ENCODE peak calls at places on chromosomes 12 and 14, in six cellular contexts. A, F, S, W, Y and N are unnamed samples.

GRCh38 chr12:6764011-6764828 is 1.9 kb upstream of the PTMS start:
- DNase-seq in F (peak; percentile 100), W (no peak), Y (peak; percentile 99), A (peak; percentile 99), S (peak; percentile 100), N (peak; percentile 100)

GRCh38 chr14:57865450-57866198 is at the start of gene SLC35F4:
- DNase-seq in A (no peak), Y (peak; percentile 29), W (no peak), F (peak; percentile 23), S (peak; percentile 60), N (peak; percentile 73)

GRCh38 chr12:102174761-102175160 is 22.9 kb downstream of the PMCH start:
- DNase-seq in W (no peak), S (no peak), F (no peak), Y (no peak), A (no peak), N (no peak)

GRCh38 chr14:62988967-62989366 is 56.3 kb downstream of the KCNH5 start:
- DNase-seq in S (no peak), F (peak; percentile 2), A (no peak), W (no peak), Y (no peak), N (no peak)

GRCh38 chr14:52043690-52044089 is 25.2 kb downstream of the NID2 start:
- DNase-seq in A (no peak), S (no peak), F (no peak), W (no peak), Y (peak; percentile 34), N (no peak)

GRCh38 chr14:87494010-87494409 is 499.0 kb downstream of the GALC start:
- DNase-seq in W (no peak), A (no peak), S (no peak), Y (no peak), F (no peak), N (no peak)

GRCh38 chr12:22447223-22447622 is 97.1 kb downstream of the C2CD5 start:
- DNase-seq in S (peak; percentile 75), Y (peak; percentile 53), A (no peak), W (no peak), F (no peak), N (no peak)

GRCh38 chr14:70885343-70886014 is 21.8 kb upstream of the PCNX1 start:
- DNase-seq in W (no peak), A (no peak), S (no peak), Y (no peak), F (no peak), N (no peak)

GRCh38 chr12:130194154-130194553 is 31.9 kb downstream of the FZD10 start:
- DNase-seq in Y (no peak), A (no peak), W (no peak), S (no peak), F (no peak), N (no peak)